ENCODE peak calls at places on chromosomes 3 and 15, in eight cellular contexts. A is stimulated activated naive CD8-positive, alpha-beta T cell treated with anti-CD3 and anti-CD28 coated beads, Interleukin-15, Interleukin-2, amounts not matched to agents 100 U/mL and 50 U/mL, for 24 hours; P is T-helper 17 cell; F is heart left ventricle; N is effector memory CD8-positive, alpha-beta T cell; D is activated CD8-positive, alpha-beta T cell treated with anti-CD3 and anti-CD28 coated beads for 36 hours; X is foreskin keratinocyte; C is activated CD8-positive, alpha-beta memory T cell treated with anti-CD3 and anti-CD28 coated beads, Interleukin-2, amount 10 ng/mL, durations not matched to agents 7 days and 5 days. Q is an unnamed sample.

GRCh38 chr3:189941679-189942078 is 179.0 kb downstream of the P3H2 start:
- ATAC-seq in P (no peak), A (peak; percentile 51), N (no peak), D (no peak), C (no peak), X (no peak), F (peak; percentile 72), Q (no peak)

GRCh38 chr15:75815811-75816719 is 27.2 kb upstream of the UBE2Q2 start:
- ATAC-seq in D (no peak), A (peak; percentile 19), P (no peak), N (no peak), C (no peak), X (no peak), F (no peak), Q (no peak)

GRCh38 chr3:44893097-44893496 is 18.7 kb downstream of the TGM4 start:
- ATAC-seq in D (no peak), N (no peak), C (no peak), X (peak; percentile 92), P (no peak), A (no peak), F (no peak), Q (no peak)

GRCh38 chr15:57223345-57223744 is 153.0 kb upstream of the CGNL1 start:
- ATAC-seq in N (no peak), C (no peak), X (no peak), A (no peak), D (no peak), P (no peak), F (no peak), Q (no peak)

GRCh38 chr3:196800742-196801141 is 61.1 kb downstream of the PAK2 start:
- ATAC-seq in N (no peak), C (no peak), P (no peak), X (no peak), F (no peak), A (no peak), D (no peak), Q (no peak)

GRCh38 chr15:23628612-23629233 is 18.9 kb downstream of the MAGEL2 start:
- ATAC-seq in C (no peak), F (no peak), N (no peak), X (no peak), D (no peak), A (no peak), P (no peak), Q (no peak)

GRCh38 chr15:89551502-89551901 is 23.8 kb upstream of the TICRR start:
- ATAC-seq in F (no peak), X (peak; percentile 40), N (no peak), P (no peak), A (peak; percentile 40), D (no peak), C (no peak), Q (no peak)

GRCh38 chr3:172077197-172077734 is 37.9 kb downstream of the FNDC3B start:
- ATAC-seq in C (no peak), P (no peak), X (no peak), N (no peak), A (no peak), F (no peak), D (no peak), Q (no peak)

GRCh38 chr3:73121684-73122331 is 60.3 kb downstream of the EBLN2 start:
- ATAC-seq in P (no peak), A (no peak), F (no peak), C (no peak), N (no peak), D (no peak), X (no peak), Q (no peak)

GRCh38 chr3:37890522-37890921 is 28.8 kb downstream of the CTDSPL start:
- ATAC-seq in A (no peak), X (no peak), P (no peak), D (no peak), F (no peak), C (no peak), N (no peak), Q (no peak)

GRCh38 chr3:150323770-150324169 is 84.3 kb upstream of the TSC22D2 start:
- ATAC-seq in A (no peak), C (no peak), N (no peak), P (no peak), X (no peak), D (no peak), F (no peak), Q (no peak)